ENCODE peak calls at places on chromosome 7, in ten cellular contexts. One of them, this sample, is unnamed.

GRCh38 chr7:84492565-84493034 is 298.0 kb upstream of the SEMA3A start:
- DNase-seq in PC-9: no peak
- DNase-seq in right lobe of liver: no peak
- DNase-seq in A673: no peak
- DNase-seq in left ventricle myocardium inferior: no peak
- DNase-seq in colonic mucosa: no peak
- DNase-seq in hepatocyte: no peak
- DNase-seq in tibial nerve: peak
- DNase-seq in fibroblast of lung: no peak
- DNase-seq in A549: no peak
- DNase-seq in this sample: no peak

GRCh38 chr7:131008840-131009651 is 275.0 kb upstream of the KLF14 start:
- DNase-seq in PC-9: no peak
- DNase-seq in right lobe of liver: no peak
- DNase-seq in A673: peak
- DNase-seq in left ventricle myocardium inferior: no peak
- DNase-seq in colonic mucosa: no peak
- DNase-seq in hepatocyte: no peak
- DNase-seq in tibial nerve: no peak
- DNase-seq in fibroblast of lung: peak
- DNase-seq in A549: no peak
- DNase-seq in this sample: no peak

GRCh38 chr7:31099451-31100444 is 47.6 kb downstream of the ADCYAP1R1 start:
- DNase-seq in PC-9: no peak
- DNase-seq in right lobe of liver: peak
- DNase-seq in A673: no peak
- DNase-seq in left ventricle myocardium inferior: no peak
- DNase-seq in colonic mucosa: no peak
- DNase-seq in hepatocyte: no peak
- DNase-seq in tibial nerve: no peak
- DNase-seq in fibroblast of lung: no peak
- DNase-seq in A549: no peak
- DNase-seq in this sample: no peak

GRCh38 chr7:1141651-1142050 is 18.3 kb downstream of the ZFAND2A start:
- DNase-seq in PC-9: no peak
- DNase-seq in right lobe of liver: no peak
- DNase-seq in A673: no peak
- DNase-seq in left ventricle myocardium inferior: no peak
- DNase-seq in colonic mucosa: no peak
- DNase-seq in hepatocyte: no peak
- DNase-seq in tibial nerve: no peak
- DNase-seq in fibroblast of lung: no peak
- DNase-seq in A549: no peak
- DNase-seq in this sample: no peak

GRCh38 chr7:47400001-47400400 is 181.9 kb downstream of the TNS3 start:
- DNase-seq in PC-9: no peak
- DNase-seq in right lobe of liver: peak
- DNase-seq in A673: no peak
- DNase-seq in left ventricle myocardium inferior: no peak
- DNase-seq in colonic mucosa: no peak
- DNase-seq in hepatocyte: no peak
- DNase-seq in tibial nerve: no peak
- DNase-seq in fibroblast of lung: no peak
- DNase-seq in A549: no peak
- DNase-seq in this sample: no peak

GRCh38 chr7:27162548-27162848 is 2.8 kb downstream of the HOXA9 start:
- DNase-seq in PC-9: no peak
- DNase-seq in right lobe of liver: no peak
- DNase-seq in A673: no peak
- DNase-seq in left ventricle myocardium inferior: no peak
- DNase-seq in colonic mucosa: no peak
- DNase-seq in hepatocyte: no peak
- DNase-seq in tibial nerve: no peak
- DNase-seq in fibroblast of lung: no peak
- DNase-seq in A549: no peak
- DNase-seq in this sample: no peak

GRCh38 chr7:16661924-16662323 is 15.9 kb downstream of the BZW2 start:
- DNase-seq in PC-9: no peak
- DNase-seq in right lobe of liver: no peak
- DNase-seq in A673: no peak
- DNase-seq in left ventricle myocardium inferior: no peak
- DNase-seq in colonic mucosa: no peak
- DNase-seq in hepatocyte: no peak
- DNase-seq in tibial nerve: no peak
- DNase-seq in fibroblast of lung: no peak
- DNase-seq in A549: no peak
- DNase-seq in this sample: no peak

GRCh38 chr7:76505168-76506080 is 4.9 kb upstream of the UPK3B start:
- DNase-seq in PC-9: no peak
- DNase-seq in right lobe of liver: no peak
- DNase-seq in A673: no peak
- DNase-seq in left ventricle myocardium inferior: no peak
- DNase-seq in colonic mucosa: no peak
- DNase-seq in hepatocyte: peak
- DNase-seq in tibial nerve: no peak
- DNase-seq in fibroblast of lung: no peak
- DNase-seq in A549: no peak
- DNase-seq in this sample: no peak

GRCh38 chr7:12094365-12094921 is 116.7 kb upstream of the TMEM106B start:
- DNase-seq in PC-9: no peak
- DNase-seq in right lobe of liver: no peak
- DNase-seq in A673: no peak
- DNase-seq in left ventricle myocardium inferior: no peak
- DNase-seq in colonic mucosa: no peak
- DNase-seq in hepatocyte: no peak
- DNase-seq in tibial nerve: no peak
- DNase-seq in fibroblast of lung: no peak
- DNase-seq in A549: no peak
- DNase-seq in this sample: no peak

GRCh38 chr7:19587291-19587690 is 121.5 kb downstream of the POLR1F start:
- DNase-seq in PC-9: no peak
- DNase-seq in right lobe of liver: no peak
- DNase-seq in A673: peak
- DNase-seq in left ventricle myocardium inferior: no peak
- DNase-seq in colonic mucosa: no peak
- DNase-seq in hepatocyte: no peak
- DNase-seq in tibial nerve: no peak
- DNase-seq in fibroblast of lung: no peak
- DNase-seq in A549: no peak
- DNase-seq in this sample: no peak

DNA sequence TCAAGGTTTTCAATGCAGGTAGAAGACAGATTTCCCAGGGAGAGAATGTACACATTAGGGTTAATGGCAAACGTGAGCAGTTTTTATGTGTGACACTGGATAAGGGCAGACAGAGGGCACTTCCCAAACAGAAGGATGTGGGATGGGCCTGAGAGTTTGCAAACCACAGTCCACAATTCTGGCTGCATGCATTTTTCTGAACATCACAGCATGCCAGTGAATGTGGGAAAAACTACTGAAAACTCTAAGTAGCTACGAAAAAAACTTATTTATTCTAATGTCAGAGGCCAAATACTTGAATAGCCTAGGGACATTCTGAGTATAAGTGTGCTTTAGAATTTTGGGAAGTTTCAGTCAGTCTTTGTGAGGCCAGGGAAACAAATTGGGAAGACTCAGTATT is 145.9 kb downstream of the NRCAM start:
- DNase-seq in PC-9: no peak
- DNase-seq in right lobe of liver: no peak
- DNase-seq in A673: no peak
- DNase-seq in left ventricle myocardium inferior: no peak
- DNase-seq in colonic mucosa: no peak
- DNase-seq in hepatocyte: no peak
- DNase-seq in tibial nerve: no peak
- DNase-seq in fibroblast of lung: peak
- DNase-seq in A549: no peak
- DNase-seq in this sample: no peak
- TF ChIP-seq CTCF in PC-9: no peak
- TF ChIP-seq CTCF in right lobe of liver: no peak
- TF ChIP-seq CTCF in A673: no peak
- TF ChIP-seq CTCF in left ventricle myocardium inferior: no peak
- TF ChIP-seq CTCF in colonic mucosa: no peak
- TF ChIP-seq CTCF in hepatocyte: no peak
- TF ChIP-seq CTCF in tibial nerve: no peak
- TF ChIP-seq CTCF in fibroblast of lung: no peak
- TF ChIP-seq CTCF in A549: no peak
- TF ChIP-seq CTCF in this sample: no peak

GRCh38 chr7:25946181-25946580 is 205.8 kb upstream of the NFE2L3 start:
- DNase-seq in PC-9: no peak
- DNase-seq in right lobe of liver: no peak
- DNase-seq in A673: no peak
- DNase-seq in left ventricle myocardium inferior: no peak
- DNase-seq in colonic mucosa: no peak
- DNase-seq in hepatocyte: no peak
- DNase-seq in tibial nerve: no peak
- DNase-seq in fibroblast of lung: no peak
- DNase-seq in A549: no peak
- DNase-seq in this sample: no peak

GRCh38 chr7:25945608-25946007 is 206.4 kb upstream of the NFE2L3 start:
- DNase-seq in PC-9: no peak
- DNase-seq in right lobe of liver: no peak
- DNase-seq in A673: no peak
- DNase-seq in left ventricle myocardium inferior: no peak
- DNase-seq in colonic mucosa: no peak
- DNase-seq in hepatocyte: no peak
- DNase-seq in tibial nerve: no peak
- DNase-seq in fibroblast of lung: no peak
- DNase-seq in A549: no peak
- DNase-seq in this sample: no peak

GRCh38 chr7:25947669-25948516 is 204.1 kb upstream of the NFE2L3 start:
- DNase-seq in PC-9: no peak
- DNase-seq in right lobe of liver: no peak
- DNase-seq in A673: no peak
- DNase-seq in left ventricle myocardium inferior: no peak
- DNase-seq in colonic mucosa: no peak
- DNase-seq in hepatocyte: no peak
- DNase-seq in tibial nerve: no peak
- DNase-seq in fibroblast of lung: no peak
- DNase-seq in A549: no peak
- DNase-seq in this sample: no peak

GRCh38 chr7:25944777-25945176 is 207.2 kb upstream of the NFE2L3 start:
- DNase-seq in PC-9: no peak
- DNase-seq in right lobe of liver: no peak
- DNase-seq in A673: peak
- DNase-seq in left ventricle myocardium inferior: no peak
- DNase-seq in colonic mucosa: peak
- DNase-seq in hepatocyte: no peak
- DNase-seq in tibial nerve: no peak
- DNase-seq in fibroblast of lung: no peak
- DNase-seq in A549: no peak
- DNase-seq in this sample: no peak

GRCh38 chr7:25945181-25945580 is 206.8 kb upstream of the NFE2L3 start:
- DNase-seq in PC-9: no peak
- DNase-seq in right lobe of liver: no peak
- DNase-seq in A673: no peak
- DNase-seq in left ventricle myocardium inferior: no peak
- DNase-seq in colonic mucosa: no peak
- DNase-seq in hepatocyte: no peak
- DNase-seq in tibial nerve: no peak
- DNase-seq in fibroblast of lung: peak
- DNase-seq in A549: no peak
- DNase-seq in this sample: no peak
- H3K27ac ChIP-seq in PC-9: no peak
- H3K27ac ChIP-seq in right lobe of liver: no peak
- H3K27ac ChIP-seq in A673: no peak
- H3K27ac ChIP-seq in left ventricle myocardium inferior: no peak
- H3K27ac ChIP-seq in colonic mucosa: peak
- H3K27ac ChIP-seq in hepatocyte: no peak
- H3K27ac ChIP-seq in tibial nerve: no peak
- H3K27ac ChIP-seq in fibroblast of lung: no peak
- H3K27ac ChIP-seq in A549: no peak
- H3K27ac ChIP-seq in this sample: no peak

DNA sequence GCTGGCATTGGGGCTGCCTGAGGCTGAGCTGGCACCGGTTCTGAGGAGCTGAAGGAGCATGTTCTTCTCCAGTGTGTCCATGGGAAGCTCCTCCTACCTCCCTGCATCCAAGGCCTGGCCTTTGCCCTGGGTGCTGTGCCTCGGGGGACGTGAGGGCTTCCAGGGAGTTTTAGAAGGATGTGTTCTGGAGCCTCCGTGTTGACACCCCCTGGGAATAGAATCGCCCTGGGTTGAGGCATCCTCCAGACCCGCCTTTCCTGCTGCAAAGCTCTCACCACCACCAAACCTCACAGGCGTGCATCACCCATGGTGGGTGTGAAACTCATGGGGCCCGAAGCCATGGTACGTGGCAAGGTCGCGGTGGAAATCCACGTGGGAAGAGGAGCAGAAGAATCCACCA is 95.4 kb downstream of the DYNC2I1 start:
- DNase-seq in PC-9: no peak
- DNase-seq in right lobe of liver: no peak
- DNase-seq in A673: no peak
- DNase-seq in left ventricle myocardium inferior: no peak
- DNase-seq in colonic mucosa: no peak
- DNase-seq in hepatocyte: no peak
- DNase-seq in tibial nerve: no peak
- DNase-seq in fibroblast of lung: no peak
- DNase-seq in A549: no peak
- DNase-seq in this sample: no peak
- H3K4me3 ChIP-seq in PC-9: no peak
- H3K4me3 ChIP-seq in right lobe of liver: no peak
- H3K4me3 ChIP-seq in A673: no peak
- H3K4me3 ChIP-seq in left ventricle myocardium inferior: no peak
- H3K4me3 ChIP-seq in colonic mucosa: no peak
- H3K4me3 ChIP-seq in hepatocyte: no peak
- H3K4me3 ChIP-seq in tibial nerve: no peak
- H3K4me3 ChIP-seq in fibroblast of lung: no peak
- H3K4me3 ChIP-seq in A549: no peak
- H3K4me3 ChIP-seq in this sample: no peak

GRCh38 chr7:50284296-50284695 is 20.2 kb upstream of the IKZF1 start:
- DNase-seq in PC-9: no peak
- DNase-seq in right lobe of liver: no peak
- DNase-seq in A673: no peak
- DNase-seq in left ventricle myocardium inferior: no peak
- DNase-seq in colonic mucosa: no peak
- DNase-seq in hepatocyte: no peak
- DNase-seq in tibial nerve: no peak
- DNase-seq in fibroblast of lung: no peak
- DNase-seq in A549: no peak
- DNase-seq in this sample: no peak

GRCh38 chr7:50285259-50285658 is 19.3 kb upstream of the IKZF1 start:
- DNase-seq in PC-9: no peak
- DNase-seq in right lobe of liver: no peak
- DNase-seq in A673: no peak
- DNase-seq in left ventricle myocardium inferior: no peak
- DNase-seq in colonic mucosa: no peak
- DNase-seq in hepatocyte: no peak
- DNase-seq in tibial nerve: no peak
- DNase-seq in fibroblast of lung: no peak
- DNase-seq in A549: no peak
- DNase-seq in this sample: no peak

GRCh38 chr7:50287121-50287520 is 17.4 kb upstream of the IKZF1 start:
- DNase-seq in PC-9: no peak
- DNase-seq in right lobe of liver: no peak
- DNase-seq in A673: no peak
- DNase-seq in left ventricle myocardium inferior: no peak
- DNase-seq in colonic mucosa: no peak
- DNase-seq in hepatocyte: no peak
- DNase-seq in tibial nerve: no peak
- DNase-seq in fibroblast of lung: no peak
- DNase-seq in A549: no peak
- DNase-seq in this sample: no peak

GRCh38 chr7:50281680-50282445 is 22.7 kb upstream of the IKZF1 start:
- DNase-seq in PC-9: no peak
- DNase-seq in right lobe of liver: no peak
- DNase-seq in A673: no peak
- DNase-seq in left ventricle myocardium inferior: peak
- DNase-seq in colonic mucosa: no peak
- DNase-seq in hepatocyte: no peak
- DNase-seq in tibial nerve: no peak
- DNase-seq in fibroblast of lung: no peak
- DNase-seq in A549: no peak
- DNase-seq in this sample: no peak

GRCh38 chr7:50283206-50283605 is 21.3 kb upstream of the IKZF1 start:
- DNase-seq in PC-9: no peak
- DNase-seq in right lobe of liver: no peak
- DNase-seq in A673: no peak
- DNase-seq in left ventricle myocardium inferior: no peak
- DNase-seq in colonic mucosa: no peak
- DNase-seq in hepatocyte: no peak
- DNase-seq in tibial nerve: no peak
- DNase-seq in fibroblast of lung: no peak
- DNase-seq in A549: no peak
- DNase-seq in this sample: no peak
- TF ChIP-seq CTCF in PC-9: no peak
- TF ChIP-seq CTCF in right lobe of liver: no peak
- TF ChIP-seq CTCF in A673: no peak
- TF ChIP-seq CTCF in left ventricle myocardium inferior: no peak
- TF ChIP-seq CTCF in colonic mucosa: no peak
- TF ChIP-seq CTCF in hepatocyte: no peak
- TF ChIP-seq CTCF in tibial nerve: no peak
- TF ChIP-seq CTCF in fibroblast of lung: no peak
- TF ChIP-seq CTCF in A549: no peak
- TF ChIP-seq CTCF in this sample: no peak

This sample was measured in AG04450.